ENCODE peak calls at places on chromosomes 3 and 15, in five cellular contexts. One of them, this sample, is unnamed.

GRCh38 chr3:45665101-45665572 is 24.1 kb upstream of the SACM1L start:
- DNase-seq in stimulated activated CD8-positive, alpha-beta memory T cell treated with anti-CD3 and anti-CD28 coated beads, Interleukin-7, amount 100 ng/mL, for 24 hours: no peak
- DNase-seq in CD4-positive, alpha-beta T cell: peak; percentile 56
- DNase-seq in HEK293T: peak; percentile 46
- DNase-seq in mucosa of gallbladder: peak; percentile 69
- DNase-seq in this sample: no peak

GRCh38 chr3:179558742-179559364 is 3.9 kb upstream of the ACTL6A start:
- DNase-seq in stimulated activated CD8-positive, alpha-beta memory T cell treated with anti-CD3 and anti-CD28 coated beads, Interleukin-7, amount 100 ng/mL, for 24 hours: peak; percentile 5
- DNase-seq in CD4-positive, alpha-beta T cell: peak; percentile 6
- DNase-seq in HEK293T: peak; percentile 48
- DNase-seq in mucosa of gallbladder: peak; percentile 52
- DNase-seq in this sample: peak; percentile 74

GRCh38 chr3:170494766-170495165 is 76.1 kb downstream of the CLDN11 start:
- DNase-seq in stimulated activated CD8-positive, alpha-beta memory T cell treated with anti-CD3 and anti-CD28 coated beads, Interleukin-7, amount 100 ng/mL, for 24 hours: no peak
- DNase-seq in CD4-positive, alpha-beta T cell: no peak
- DNase-seq in HEK293T: no peak
- DNase-seq in mucosa of gallbladder: no peak
- DNase-seq in this sample: no peak

GRCh38 chr3:102415553-102415952 is 19.3 kb upstream of the ZPLD1 start:
- DNase-seq in stimulated activated CD8-positive, alpha-beta memory T cell treated with anti-CD3 and anti-CD28 coated beads, Interleukin-7, amount 100 ng/mL, for 24 hours: no peak
- DNase-seq in CD4-positive, alpha-beta T cell: no peak
- DNase-seq in HEK293T: no peak
- DNase-seq in mucosa of gallbladder: no peak
- DNase-seq in this sample: no peak

GRCh38 chr15:33735637-33736247 is 232.6 kb upstream of the CHRM5 start:
- DNase-seq in stimulated activated CD8-positive, alpha-beta memory T cell treated with anti-CD3 and anti-CD28 coated beads, Interleukin-7, amount 100 ng/mL, for 24 hours: no peak
- DNase-seq in CD4-positive, alpha-beta T cell: no peak
- DNase-seq in HEK293T: peak; percentile 30
- DNase-seq in mucosa of gallbladder: no peak
- DNase-seq in this sample: no peak

GRCh38 chr3:15505412-15506165 is 15.9 kb downstream of the COLQ start:
- DNase-seq in stimulated activated CD8-positive, alpha-beta memory T cell treated with anti-CD3 and anti-CD28 coated beads, Interleukin-7, amount 100 ng/mL, for 24 hours: no peak
- DNase-seq in CD4-positive, alpha-beta T cell: no peak
- DNase-seq in HEK293T: no peak
- DNase-seq in mucosa of gallbladder: no peak
- DNase-seq in this sample: no peak

GRCh38 chr3:68249265-68249664 is 594.9 kb upstream of the SUCLG2 start:
- DNase-seq in stimulated activated CD8-positive, alpha-beta memory T cell treated with anti-CD3 and anti-CD28 coated beads, Interleukin-7, amount 100 ng/mL, for 24 hours: no peak
- DNase-seq in CD4-positive, alpha-beta T cell: no peak
- DNase-seq in HEK293T: no peak
- DNase-seq in mucosa of gallbladder: no peak
- DNase-seq in this sample: no peak

GRCh38 chr15:55917881-55918296 is 75.5 kb downstream of the NEDD4 start:
- DNase-seq in stimulated activated CD8-positive, alpha-beta memory T cell treated with anti-CD3 and anti-CD28 coated beads, Interleukin-7, amount 100 ng/mL, for 24 hours: no peak
- DNase-seq in CD4-positive, alpha-beta T cell: no peak
- DNase-seq in HEK293T: peak; percentile 12
- DNase-seq in mucosa of gallbladder: peak; percentile 36
- DNase-seq in this sample: peak; percentile 19

GRCh38 chr15:60408438-60409105 is 10.8 kb upstream of the ANXA2 start:
- DNase-seq in stimulated activated CD8-positive, alpha-beta memory T cell treated with anti-CD3 and anti-CD28 coated beads, Interleukin-7, amount 100 ng/mL, for 24 hours: no peak
- DNase-seq in CD4-positive, alpha-beta T cell: no peak
- DNase-seq in HEK293T: no peak
- DNase-seq in mucosa of gallbladder: no peak
- DNase-seq in this sample: no peak

GRCh38 chr3:117719316-117719926 is 1009.8 kb downstream of the TUSC7 start:
- DNase-seq in stimulated activated CD8-positive, alpha-beta memory T cell treated with anti-CD3 and anti-CD28 coated beads, Interleukin-7, amount 100 ng/mL, for 24 hours: no peak
- DNase-seq in CD4-positive, alpha-beta T cell: no peak
- DNase-seq in HEK293T: peak; percentile 17
- DNase-seq in mucosa of gallbladder: no peak
- DNase-seq in this sample: peak; percentile 50

GRCh38 chr3:161372321-161373260 is 1.3 kb upstream of the SPTSSB start:
- DNase-seq in stimulated activated CD8-positive, alpha-beta memory T cell treated with anti-CD3 and anti-CD28 coated beads, Interleukin-7, amount 100 ng/mL, for 24 hours: no peak
- DNase-seq in CD4-positive, alpha-beta T cell: no peak
- DNase-seq in HEK293T: peak; percentile 57
- DNase-seq in mucosa of gallbladder: peak; percentile 17
- DNase-seq in this sample: peak; percentile 72